ENCODE peak calls at places on chromosome 12, in four cellular contexts. R is bronchial epithelial cell, G is GM06990, H is neural crest cell. A is an unnamed sample.

GRCh38 chr12:65825573-65826512 is 1.6 kb downstream of the HMGA2 start:
- DNase-seq in R (no peak), G (peak), H (peak), A (peak)

GRCh38 chr12:78278706-78279105 is 448.0 kb downstream of the NAV3 start:
- DNase-seq in R (no peak), G (no peak), H (no peak), A (no peak)

GRCh38 chr12:3130053-3130805 is 53.0 kb downstream of the TSPAN9 start:
- DNase-seq in R (peak), G (no peak), H (no peak), A (no peak)

GRCh38 chr12:27463826-27464554 is 17.5 kb downstream of the SMCO2 start:
- DNase-seq in R (no peak), G (no peak), H (no peak), A (no peak)

GRCh38 chr12:124184456-124184855 is 110.4 kb upstream of the RFLNA start:
- DNase-seq in R (no peak), G (no peak), H (no peak), A (no peak)

GRCh38 chr12:109461846-109462766 is 15.0 kb downstream of the KCTD10 start:
- DNase-seq in R (peak), G (no peak), H (no peak), A (no peak)

GRCh38 chr12:56880416-56881035 is 53.7 kb downstream of the SDR9C7 start:
- DNase-seq in R (no peak), G (no peak), H (no peak), A (no peak)

GRCh38 chr12:127516467-127516866 is 750.5 kb upstream of the TMEM132C start:
- DNase-seq in R (no peak), G (no peak), H (no peak), A (no peak)

GRCh38 chr12:103241184-103241583 is 254.6 kb downstream of the C12orf42 start:
- DNase-seq in R (no peak), G (no peak), H (no peak), A (no peak)

GRCh38 chr12:76449572-76449971 is 101.4 kb upstream of the BBS10 start:
- DNase-seq in R (peak), G (no peak), H (no peak), A (no peak)

GRCh38 chr12:50213439-50213838 is 46.3 kb upstream of the CERS5 start:
- DNase-seq in R (peak), G (no peak), H (no peak), A (no peak)

GRCh38 chr12:59708059-59708458 is 112.2 kb downstream of the SLC16A7 start:
- DNase-seq in R (peak), G (no peak), H (no peak), A (no peak)

GRCh38 chr12:51323317-51323960 is 535 bp downstream of the BIN2 start:
- DNase-seq in R (no peak), G (no peak), H (no peak), A (no peak)

GRCh38 chr12:120181991-120182631 is 12.4 kb downstream of the GCN1 start:
- DNase-seq in R (peak), G (no peak), H (no peak), A (no peak)

GRCh38 chr12:92786045-92786444 is 83.3 kb downstream of the PLEKHG7 start:
- DNase-seq in R (peak), G (no peak), H (no peak), A (no peak)

GRCh38 chr12:16330554-16330953 is 16.9 kb upstream of the MGST1 start:
- DNase-seq in R (no peak), G (no peak), H (no peak), A (no peak)

GRCh38 chr12:75058228-75058627 is 151.4 kb downstream of the KCNC2 start:
- DNase-seq in R (peak), G (no peak), H (no peak), A (no peak)

GRCh38 chr12:27585739-27586265 is 61.8 kb downstream of the PPFIBP1 start:
- DNase-seq in R (no peak), G (no peak), H (no peak), A (no peak)

GRCh38 chr12:57142727-57143126 is 4.7 kb downstream of the LRP1-AS start:
- DNase-seq in R (no peak), G (no peak), H (no peak), A (no peak)

GRCh38 chr12:119829439-119829838 is 47.7 kb downstream of the CIT start:
- DNase-seq in R (no peak), G (peak), H (no peak), A (peak)

GRCh38 chr12:101857043-101857558 is 20.3 kb upstream of the DRAM1 start:
- DNase-seq in R (peak), G (peak), H (no peak), A (peak)

GRCh38 chr12:101854747-101855146 is 22.6 kb upstream of the DRAM1 start:
- DNase-seq in R (no peak), G (peak), H (no peak), A (peak)

GRCh38 chr12:101852998-101853397 is 22.2 kb upstream of the GNPTAB start:
- DNase-seq in R (no peak), G (no peak), H (no peak), A (no peak)

GRCh38 chr12:101856030-101856429 is 21.4 kb upstream of the DRAM1 start:
- DNase-seq in R (no peak), G (no peak), H (no peak), A (no peak)

GRCh38 chr12:101855364-101855884 is 22.0 kb upstream of the DRAM1 start:
- DNase-seq in R (peak), G (no peak), H (no peak), A (no peak)
- TF ChIP-seq CTCF in R (no peak), G (no peak), H (no peak), A (no peak)

GRCh38 chr12:53754633-53755261 is 3.0 kb upstream of the CISTR start:
- DNase-seq in R (no peak), G (no peak), H (no peak), A (no peak)

GRCh38 chr12:53756300-53757094 is 4.7 kb upstream of the CISTR start:
- DNase-seq in R (no peak), G (no peak), H (no peak), A (no peak)

GRCh38 chr12:53754196-53754595 is 2.4 kb upstream of the CISTR start:
- DNase-seq in R (no peak), G (no peak), H (no peak), A (no peak)

GRCh38 chr12:53757095-53757770 is 5.5 kb upstream of the CISTR start:
- DNase-seq in R (peak), G (peak), H (peak), A (peak)

DNA sequence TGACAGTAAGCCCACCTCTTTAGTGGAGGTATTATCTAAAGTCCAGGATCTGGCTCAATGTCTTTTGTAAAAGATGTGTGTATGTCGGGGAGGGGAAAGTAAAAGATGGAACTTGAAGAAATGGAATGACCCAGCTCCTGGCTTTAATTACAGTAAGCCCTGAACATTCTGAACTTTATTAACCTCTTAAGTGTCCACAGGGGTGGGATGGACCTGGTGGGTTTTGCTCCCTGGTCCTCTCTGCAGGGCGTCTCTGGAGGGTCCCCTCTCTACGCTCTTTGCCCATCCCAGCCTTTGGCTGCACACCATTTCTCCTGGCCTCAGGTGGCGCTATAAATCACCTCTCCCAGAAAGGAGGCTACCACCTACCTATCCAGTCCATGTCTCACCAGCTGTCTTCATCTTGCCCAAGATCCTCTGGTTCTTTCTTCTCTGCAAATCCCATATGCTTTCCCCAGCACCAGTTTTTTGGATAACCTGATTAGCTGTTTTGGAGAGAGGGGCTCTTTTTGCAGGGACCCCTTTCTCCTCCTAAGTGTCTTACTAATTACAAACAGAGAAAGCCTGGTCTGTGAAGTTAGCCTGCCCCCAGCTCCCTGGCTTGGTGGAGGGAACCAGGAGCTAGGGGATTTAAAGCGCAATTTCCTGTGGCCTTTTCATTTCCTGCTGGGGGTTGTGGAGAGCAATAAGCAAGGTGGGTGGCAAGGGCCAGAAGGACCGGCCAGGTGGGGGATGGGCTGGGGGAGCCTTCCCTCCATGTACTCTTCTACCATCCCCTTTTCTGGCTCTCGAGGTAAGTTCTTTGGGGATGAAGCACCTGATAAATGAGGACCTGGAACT is 3.9 kb upstream of the CISTR start:
- DNase-seq in R (no peak), G (no peak), H (no peak), A (no peak)
- TF ChIP-seq CTCF in R (no peak), G (peak), H (no peak), A (peak)

DNA sequence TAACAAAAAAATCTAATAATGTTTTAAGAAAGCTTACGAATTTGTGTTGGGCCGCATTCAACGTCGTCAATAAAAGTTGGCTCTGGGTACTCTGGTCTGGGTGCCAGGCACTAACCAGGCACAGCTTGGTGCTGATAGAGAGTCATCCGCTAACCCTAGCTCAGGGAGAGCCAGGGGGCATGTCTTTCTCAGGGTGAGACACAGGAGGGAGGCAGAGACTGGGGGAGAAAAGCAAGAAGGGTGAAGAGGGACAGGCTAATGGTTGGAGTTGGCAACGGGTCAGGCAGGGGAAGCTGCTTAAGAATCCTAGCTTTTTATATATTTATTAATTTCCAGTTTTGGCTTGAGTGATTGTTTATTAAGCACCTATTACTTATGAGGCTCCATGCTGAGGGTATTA is 105.0 kb downstream of the CMKLR1 start:
- DNase-seq in R (no peak), G (no peak), H (no peak), A (no peak)
- TF ChIP-seq CTCF in R (no peak), G (peak), H (peak), A (peak)

DNA sequence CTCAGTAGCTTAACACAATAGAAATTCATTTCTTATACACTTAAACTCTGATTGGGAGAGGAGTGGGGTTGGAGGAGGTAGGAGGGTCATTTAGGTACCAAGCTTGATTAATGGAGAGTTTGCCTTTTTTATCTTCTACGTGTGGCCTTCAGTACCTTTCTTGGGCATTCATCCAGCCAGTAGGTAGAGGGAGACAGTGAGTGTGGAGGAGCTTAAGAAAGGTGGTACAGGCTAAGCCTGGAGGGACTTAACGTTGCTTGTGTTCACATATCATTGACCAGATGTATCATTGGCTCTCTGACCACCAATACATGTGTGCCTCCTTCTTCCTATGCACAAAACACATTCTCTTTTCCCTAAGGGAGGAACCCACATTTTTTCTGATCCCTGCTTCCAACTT is 232.9 kb upstream of the CRY1 start:
- DNase-seq in R (no peak), G (no peak), H (no peak), A (no peak)
- TF ChIP-seq CTCF in R (no peak), G (no peak), H (no peak), A (no peak)

GRCh38 chr12:6867407-6868210 is at the start of gene TPI1:
- DNase-seq in R (peak), G (peak), H (peak), A (peak)

GRCh38 chr12:6866920-6867406 is 368 bp upstream of the TPI1 start:
- DNase-seq in R (no peak), G (no peak), H (no peak), A (no peak)

GRCh38 chr12:6869049-6870021 is 2.0 kb downstream of the TPI1 start:
- DNase-seq in R (peak), G (peak), H (peak), A (peak)

GRCh38 chr12:6866163-6866919 is 990 bp upstream of the TPI1 start:
- DNase-seq in R (no peak), G (no peak), H (no peak), A (no peak)

DNA sequence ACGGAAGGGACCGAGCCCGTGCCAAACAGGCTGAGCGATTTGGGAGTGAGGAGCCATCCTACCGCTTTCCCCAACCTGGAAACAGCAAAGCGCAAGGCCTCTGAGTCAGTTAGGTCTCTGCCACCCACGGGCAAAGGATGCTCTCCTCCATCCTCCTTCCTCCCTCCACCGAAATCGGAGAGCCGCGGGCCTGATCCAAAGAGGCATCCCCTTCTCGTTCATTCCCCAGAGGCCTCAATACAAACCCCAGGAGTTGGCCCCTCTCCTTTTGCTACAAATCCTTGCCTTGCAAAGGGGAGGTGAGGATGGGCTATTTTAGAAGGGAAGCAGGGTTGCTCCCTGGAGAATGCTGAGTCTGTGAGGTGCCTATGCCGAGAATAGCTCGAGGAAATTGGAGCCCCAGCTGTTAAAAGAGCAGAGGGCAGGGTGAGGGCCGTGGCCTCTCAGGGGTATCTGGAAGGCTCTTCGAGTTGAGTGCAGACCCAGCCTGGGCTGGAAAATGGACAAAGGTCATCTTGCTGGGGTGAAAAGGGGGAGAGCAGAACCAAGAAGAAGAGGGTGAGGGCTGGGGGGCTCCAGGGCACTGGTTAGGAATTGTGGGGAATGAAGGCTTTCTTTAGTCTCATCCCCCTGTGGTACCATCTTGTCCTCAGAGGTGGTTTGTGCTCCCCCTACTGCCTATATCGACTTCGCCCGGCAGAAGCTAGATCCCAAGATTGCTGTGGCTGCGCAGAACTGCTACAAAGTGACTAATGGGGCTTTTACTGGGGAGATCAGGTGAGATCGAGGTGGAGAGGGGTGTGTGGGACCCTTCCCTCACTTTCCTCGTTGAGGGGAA is 1.1 kb downstream of the TPI1 start:
- DNase-seq in R (no peak), G (no peak), H (no peak), A (no peak)
- TF ChIP-seq CTCF in R (peak), G (peak), H (no peak), A (no peak)

A was measured in GM10248.